ENCODE peak calls at places on chromosomes 6 and 20, in four cellular contexts. Q is OCI-LY7, O is Karpas-422, P is HCT116. X is an unnamed sample.
A peak's percentile ranks its signal among the peaks of the same experiment; 100 is the strongest.

GRCh38 chr20:57947421-57948176 is 237.8 kb upstream of the PMEPA1 start:
- DNase-seq in Q (no peak), P (no peak), O (no peak), X (no peak)

GRCh38 chr6:40907198-40907701 is 131.8 kb downstream of the UNC5CL start:
- DNase-seq in Q (no peak), P (no peak), O (no peak), X (peak; percentile 81)

GRCh38 chr6:44530910-44531234 is 143.4 kb downstream of the CDC5L start:
- DNase-seq in O (no peak), Q (no peak), P (no peak), X (no peak)

GRCh38 chr6:158439255-158439654 is 120.6 kb upstream of the TMEM181 start:
- DNase-seq in O (peak; percentile 72), Q (peak; percentile 69), P (no peak), X (no peak)

GRCh38 chr20:53262294-53262840 is 290.2 kb downstream of the TSHZ2 start:
- DNase-seq in P (no peak), O (no peak), Q (no peak), X (no peak)

GRCh38 chr6:167888098-167888497 is 61.4 kb downstream of the AFDN start:
- DNase-seq in P (no peak), Q (no peak), O (no peak), X (no peak)

GRCh38 chr6:36698196-36698595 is 570 bp downstream of the RAB44 start:
- DNase-seq in O (no peak), P (no peak), Q (no peak), X (no peak)

GRCh38 chr6:36969988-36970891 is 15.7 kb downstream of the PI16 start:
- DNase-seq in O (no peak), Q (no peak), P (no peak), X (no peak)

GRCh38 chr6:72861935-72862432 is 240.1 kb downstream of the KCNQ5 start:
- DNase-seq in Q (no peak), O (no peak), P (no peak), X (no peak)

GRCh38 chr6:44078795-44079671 is 48.2 kb downstream of the MRPL14 start:
- DNase-seq in Q (peak; percentile 80), P (peak; percentile 60), O (peak; percentile 90), X (no peak)

GRCh38 chr6:37819802-37820712 is 530 bp downstream of the ZFAND3 start:
- DNase-seq in O (no peak), Q (peak; percentile 37), P (peak; percentile 29), X (no peak)

GRCh38 chr6:63923139-63923739 is 287.6 kb downstream of the PHF3 start:
- DNase-seq in O (peak; percentile 81), P (peak; percentile 21), Q (peak; percentile 56), X (no peak)

GRCh38 chr6:79694623-79695311 is 63.6 kb downstream of the SH3BGRL2 start:
- DNase-seq in O (peak; percentile 44), P (no peak), Q (no peak), X (no peak)

GRCh38 chr20:56458227-56458821 is 10.1 kb upstream of the RTF2 start:
- DNase-seq in O (peak; percentile 12), Q (no peak), P (no peak), X (no peak)

GRCh38 chr6:100121854-100122609 is 128.0 kb upstream of the MCHR2 start:
- DNase-seq in P (no peak), Q (no peak), O (no peak), X (no peak)

GRCh38 chr20:1184260-1184637 is 532 bp downstream of the TMEM74B start:
- DNase-seq in P (no peak), O (no peak), Q (no peak), X (no peak)
- H3K4me2 ChIP-seq in P (peak overlapping the region; percentile 78), O (no peak overlapping the region), Q (no peak overlapping the region), X (no peak overlapping the region)

GRCh38 chr6:27161115-27161514 is 86.4 kb upstream of the PRSS16 start:
- DNase-seq in Q (no peak), O (no peak), P (no peak), X (no peak)

GRCh38 chr6:27156874-27157460 is 90.5 kb upstream of the PRSS16 start:
- DNase-seq in O (no peak), P (no peak), Q (no peak), X (no peak)

GRCh38 chr6:27157461-27158315 is 89.8 kb upstream of the PRSS16 start:
- DNase-seq in P (peak; percentile 65), O (peak; percentile 83), Q (peak; percentile 61), X (peak; percentile 88)

GRCh38 chr6:27159725-27160124 is 87.8 kb upstream of the PRSS16 start:
- DNase-seq in O (no peak), Q (no peak), P (no peak), X (no peak)

GRCh38 chr6:27158316-27158643 is 89.2 kb upstream of the PRSS16 start:
- DNase-seq in Q (no peak), O (no peak), P (no peak), X (no peak)
- H2AFZ ChIP-seq in Q (peak overlapping the region; percentile 90), O (no peak overlapping the region), P (peak overlapping the region; percentile 34), X (no peak overlapping the region)

GRCh38 chr6:88641178-88641903 is 322.1 kb downstream of the RNGTT start:
- DNase-seq in O (no peak), Q (peak; percentile 64), P (no peak), X (no peak)
- H3K4me2 ChIP-seq in O (peak overlapping the region; percentile 19), Q (peak overlapping the region; percentile 59), P (no peak overlapping the region), X (no peak overlapping the region)

DNA sequence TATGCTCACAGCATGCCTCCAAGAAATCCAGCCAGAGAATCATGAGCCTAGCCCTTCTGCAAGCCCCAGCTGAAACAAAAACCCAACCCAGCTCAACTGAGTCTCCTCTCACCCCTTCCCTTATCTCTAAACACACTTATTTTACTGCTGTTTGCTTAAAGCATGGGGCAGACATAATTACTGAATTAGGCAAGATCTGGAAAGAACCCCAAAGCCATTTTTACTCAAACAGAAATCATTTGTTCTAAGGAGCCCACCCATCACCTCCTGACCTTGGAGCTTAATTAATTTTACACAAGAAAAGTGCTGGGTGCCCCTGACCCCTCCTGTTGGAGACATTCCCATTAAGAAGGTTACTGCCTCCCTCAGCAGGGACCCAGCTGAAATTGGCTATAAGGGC is 291.6 kb downstream of the MAFB start:
- DNase-seq in P (no peak), O (no peak), Q (no peak), X (no peak)
- H2AFZ ChIP-seq in P (no peak overlapping the region), O (no peak overlapping the region), Q (no peak overlapping the region), X (no peak overlapping the region)

GRCh38 chr6:104325341-104326172 is 534.2 kb downstream of the HACE1 start:
- DNase-seq in O (peak; percentile 61), Q (peak; percentile 10), P (peak; percentile 22), X (no peak)

GRCh38 chr6:104324305-104324704 is 535.4 kb downstream of the HACE1 start:
- DNase-seq in Q (no peak), P (no peak), O (no peak), X (no peak)

GRCh38 chr6:104321301-104321700 is 538.4 kb downstream of the HACE1 start:
- DNase-seq in O (no peak), P (no peak), Q (no peak), X (no peak)

GRCh38 chr6:104322849-104323248 is 536.9 kb downstream of the HACE1 start:
- DNase-seq in Q (no peak), O (no peak), P (no peak), X (no peak)

DNA sequence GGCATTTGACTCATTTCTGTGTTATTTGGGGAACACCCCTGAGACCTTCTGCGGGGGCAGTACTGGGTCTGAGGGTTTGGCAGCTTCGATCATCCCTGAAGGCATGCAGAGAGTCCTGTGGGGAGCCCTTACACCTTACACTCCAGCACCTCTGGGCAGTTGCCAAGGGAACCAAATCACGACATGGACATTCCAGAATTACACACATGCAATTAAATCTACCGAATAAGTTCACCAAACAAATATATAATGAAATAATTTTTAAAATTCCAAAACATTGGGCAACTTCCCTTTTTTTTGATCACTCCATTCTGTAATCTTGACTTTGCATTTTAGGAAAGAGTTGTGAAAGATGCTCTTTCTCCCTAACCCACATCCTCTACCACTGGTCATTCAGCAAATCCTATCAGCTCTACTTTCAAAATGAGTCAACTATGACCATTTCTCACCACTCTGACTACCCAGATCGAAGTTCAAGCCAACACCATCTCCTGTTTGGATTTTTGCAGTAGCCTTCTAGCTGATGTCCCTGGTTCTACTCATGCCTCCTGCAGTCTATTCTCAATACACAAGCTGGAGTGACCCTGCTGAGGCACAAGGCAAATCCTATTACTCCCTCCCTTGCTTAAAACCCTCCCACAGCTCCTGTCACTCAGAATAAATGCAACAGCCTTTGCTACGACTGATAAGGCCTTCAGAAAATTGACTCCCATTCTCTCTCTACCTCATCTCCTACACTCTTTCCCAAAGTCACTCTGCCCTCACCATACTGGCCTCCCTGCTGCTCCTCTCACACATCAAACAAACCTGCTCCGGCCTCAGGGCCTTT is 533.3 kb downstream of the HACE1 start:
- DNase-seq in P (no peak), Q (no peak), O (no peak), X (no peak)
- H3K4me2 ChIP-seq in P (no peak overlapping the region), Q (no peak overlapping the region), O (no peak overlapping the region), X (peak overlapping the region; percentile 40)